ENCODE peak calls at places on chromosomes 11 and 22, in five cellular contexts. Y, S, V, W and J are unnamed samples.

GRCh38 chr11:16406226-16406625 is 49.9 kb upstream of the SOX6 start:
- DNase-seq in Y (no peak), S (no peak), V (no peak), W (no peak), J (no peak)

GRCh38 chr22:39664485-39665200 is 94.1 kb downstream of the CACNA1I start:
- DNase-seq in Y (no peak), S (peak; percentile 45), V (no peak), W (peak; percentile 56), J (no peak)

GRCh38 chr11:116835042-116835772 is 2.2 kb downstream of the APOA1 start:
- DNase-seq in Y (peak; percentile 80), S (no peak), V (no peak), W (no peak), J (no peak)

GRCh38 chr22:37659066-37659896 is 758 bp downstream of the PDXP start:
- DNase-seq in Y (no peak), S (no peak), V (no peak), W (peak; percentile 63), J (no peak)

GRCh38 chr11:90124371-90124770 is 10.1 kb upstream of the NAALAD2 start:
- DNase-seq in Y (no peak), S (no peak), V (no peak), W (no peak), J (no peak)

GRCh38 chr11:130459521-130459920 is 11.1 kb downstream of the ADAMTS15 start:
- DNase-seq in Y (no peak), S (no peak), V (no peak), W (no peak), J (no peak)

GRCh38 chr11:44936951-44937543 is 13.6 kb downstream of the TP53I11 start:
- DNase-seq in Y (no peak), S (no peak), V (no peak), W (no peak), J (no peak)

GRCh38 chr11:23865341-23865975 is 631.4 kb upstream of the LUZP2 start:
- DNase-seq in Y (no peak), S (no peak), V (no peak), W (no peak), J (no peak)